ENCODE peak calls at places on chromosomes 7 and 10, in ten cellular contexts. One of them, this sample, is unnamed. For H3K4me1, the result is how much of the 10 kb centered on the place peaks cover.

GRCh38 chr10:12144538-12144937 is 15.1 kb downstream of the SEC61A2 start:
- DNase-seq in prostate gland: no peak
- DNase-seq in esophagus squamous epithelium: no peak
- DNase-seq in colonic mucosa: no peak
- DNase-seq in endothelial cell of umbilical vein: no peak
- DNase-seq in transverse colon: no peak
- DNase-seq in aorta: no peak
- DNase-seq in DND-41: no peak
- DNase-seq in Peyer's patch: no peak
- DNase-seq in pancreas: no peak
- DNase-seq in this sample: no peak

GRCh38 chr7:85887133-85887532 is 700.3 kb upstream of the SEMA3D start:
- DNase-seq in prostate gland: no peak
- DNase-seq in colonic mucosa: no peak
- DNase-seq in transverse colon: no peak
- DNase-seq in aorta: no peak
- DNase-seq in esophagus squamous epithelium: no peak
- DNase-seq in DND-41: no peak
- DNase-seq in endothelial cell of umbilical vein: no peak
- DNase-seq in pancreas: no peak
- DNase-seq in Peyer's patch: no peak
- DNase-seq in this sample: no peak

GRCh38 chr10:97759981-97760345 is 11.8 kb downstream of the SFRP5 start:
- DNase-seq in pancreas: no peak
- DNase-seq in DND-41: no peak
- DNase-seq in aorta: peak
- DNase-seq in transverse colon: no peak
- DNase-seq in prostate gland: no peak
- DNase-seq in esophagus squamous epithelium: no peak
- DNase-seq in colonic mucosa: no peak
- DNase-seq in endothelial cell of umbilical vein: no peak
- DNase-seq in Peyer's patch: no peak
- DNase-seq in this sample: no peak

GRCh38 chr7:84336303-84336702 is 141.7 kb upstream of the SEMA3A start:
- DNase-seq in transverse colon: no peak
- DNase-seq in prostate gland: no peak
- DNase-seq in esophagus squamous epithelium: no peak
- DNase-seq in colonic mucosa: no peak
- DNase-seq in Peyer's patch: no peak
- DNase-seq in pancreas: no peak
- DNase-seq in DND-41: no peak
- DNase-seq in aorta: no peak
- DNase-seq in endothelial cell of umbilical vein: no peak
- DNase-seq in this sample: no peak

GRCh38 chr7:149495785-149496641 is 1.6 kb downstream of the ZNF746 start:
- DNase-seq in Peyer's patch: peak
- DNase-seq in pancreas: peak
- DNase-seq in DND-41: no peak
- DNase-seq in prostate gland: peak
- DNase-seq in colonic mucosa: peak
- DNase-seq in esophagus squamous epithelium: no peak
- DNase-seq in endothelial cell of umbilical vein: peak
- DNase-seq in aorta: peak
- DNase-seq in transverse colon: peak
- DNase-seq in this sample: no peak

GRCh38 chr7:78124221-78124620 is 325.6 kb downstream of the PHTF2 start:
- DNase-seq in esophagus squamous epithelium: no peak
- DNase-seq in aorta: no peak
- DNase-seq in endothelial cell of umbilical vein: no peak
- DNase-seq in prostate gland: no peak
- DNase-seq in transverse colon: no peak
- DNase-seq in DND-41: no peak
- DNase-seq in Peyer's patch: no peak
- DNase-seq in pancreas: no peak
- DNase-seq in colonic mucosa: no peak
- DNase-seq in this sample: no peak

GRCh38 chr10:86086418-86086817 is 280.2 kb downstream of the GRID1 start:
- DNase-seq in esophagus squamous epithelium: no peak
- DNase-seq in transverse colon: no peak
- DNase-seq in DND-41: no peak
- DNase-seq in prostate gland: no peak
- DNase-seq in colonic mucosa: no peak
- DNase-seq in pancreas: no peak
- DNase-seq in Peyer's patch: no peak
- DNase-seq in aorta: peak
- DNase-seq in endothelial cell of umbilical vein: no peak
- DNase-seq in this sample: no peak

GRCh38 chr7:47390914-47391313 is 191.0 kb downstream of the TNS3 start:
- DNase-seq in aorta: peak
- DNase-seq in endothelial cell of umbilical vein: no peak
- DNase-seq in prostate gland: no peak
- DNase-seq in pancreas: no peak
- DNase-seq in DND-41: no peak
- DNase-seq in Peyer's patch: no peak
- DNase-seq in colonic mucosa: no peak
- DNase-seq in esophagus squamous epithelium: no peak
- DNase-seq in transverse colon: no peak
- DNase-seq in this sample: no peak

GRCh38 chr7:50220280-50220679 is 84.2 kb upstream of the IKZF1 start:
- DNase-seq in prostate gland: no peak
- DNase-seq in transverse colon: no peak
- DNase-seq in pancreas: no peak
- DNase-seq in esophagus squamous epithelium: no peak
- DNase-seq in colonic mucosa: no peak
- DNase-seq in aorta: no peak
- DNase-seq in endothelial cell of umbilical vein: no peak
- DNase-seq in Peyer's patch: no peak
- DNase-seq in DND-41: no peak
- DNase-seq in this sample: no peak

GRCh38 chr10:17227367-17228080 is 517 bp upstream of the VIM start:
- DNase-seq in DND-41: peak
- DNase-seq in prostate gland: no peak
- DNase-seq in transverse colon: no peak
- DNase-seq in aorta: no peak
- DNase-seq in esophagus squamous epithelium: no peak
- DNase-seq in pancreas: no peak
- DNase-seq in Peyer's patch: no peak
- DNase-seq in colonic mucosa: no peak
- DNase-seq in endothelial cell of umbilical vein: peak
- DNase-seq in this sample: peak

GRCh38 chr10:124701435-124701834 is 42.7 kb downstream of the FAM53B start:
- DNase-seq in DND-41: no peak
- DNase-seq in pancreas: peak
- DNase-seq in prostate gland: no peak
- DNase-seq in aorta: peak
- DNase-seq in transverse colon: peak
- DNase-seq in endothelial cell of umbilical vein: peak
- DNase-seq in esophagus squamous epithelium: no peak
- DNase-seq in Peyer's patch: peak
- DNase-seq in colonic mucosa: peak
- DNase-seq in this sample: no peak

DNA sequence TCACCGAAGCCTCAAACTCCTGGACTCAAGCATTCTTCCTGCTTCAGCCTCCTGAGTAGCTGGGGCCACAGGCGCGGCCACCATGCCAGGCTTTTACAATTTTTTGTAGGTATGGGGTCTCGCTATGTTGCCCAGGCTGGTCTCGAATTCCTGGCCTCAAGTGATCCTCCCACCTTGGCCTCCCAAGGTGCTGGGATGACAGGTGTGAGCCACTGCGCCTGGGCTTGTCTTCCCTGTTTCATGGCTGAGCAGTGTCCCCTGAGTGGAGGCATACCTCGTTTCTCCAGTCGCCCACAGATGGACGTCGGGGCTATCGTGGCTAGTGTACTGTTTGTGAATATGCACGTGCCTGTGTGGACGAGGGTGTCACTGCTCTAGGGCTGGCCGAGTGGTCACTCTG is 11.3 kb downstream of the INPP5A start:
- DNase-seq in prostate gland: no peak
- DNase-seq in Peyer's patch: no peak
- DNase-seq in DND-41: no peak
- DNase-seq in pancreas: no peak
- DNase-seq in transverse colon: no peak
- DNase-seq in esophagus squamous epithelium: no peak
- DNase-seq in aorta: peak
- DNase-seq in colonic mucosa: no peak
- DNase-seq in endothelial cell of umbilical vein: no peak
- DNase-seq in this sample: no peak
- H3K4me1 ChIP-seq in prostate gland: under half
- H3K4me1 ChIP-seq in Peyer's patch: under half
- H3K4me1 ChIP-seq in DND-41: half or more
- H3K4me1 ChIP-seq in pancreas: under half
- H3K4me1 ChIP-seq in transverse colon: under half
- H3K4me1 ChIP-seq in esophagus squamous epithelium: half or more
- H3K4me1 ChIP-seq in aorta: under half
- H3K4me1 ChIP-seq in colonic mucosa: under half
- H3K4me1 ChIP-seq in endothelial cell of umbilical vein: under half
- H3K4me1 ChIP-seq in this sample: under half

GRCh38 chr7:41879424-41879823 is 176.5 kb upstream of the INHBA start:
- DNase-seq in aorta: no peak
- DNase-seq in DND-41: no peak
- DNase-seq in colonic mucosa: no peak
- DNase-seq in esophagus squamous epithelium: no peak
- DNase-seq in pancreas: no peak
- DNase-seq in endothelial cell of umbilical vein: no peak
- DNase-seq in prostate gland: no peak
- DNase-seq in transverse colon: no peak
- DNase-seq in Peyer's patch: no peak
- DNase-seq in this sample: no peak
- H3K27ac ChIP-seq in aorta: no peak
- H3K27ac ChIP-seq in DND-41: no peak
- H3K27ac ChIP-seq in colonic mucosa: no peak
- H3K27ac ChIP-seq in esophagus squamous epithelium: no peak
- H3K27ac ChIP-seq in pancreas: no peak
- H3K27ac ChIP-seq in endothelial cell of umbilical vein: no peak
- H3K27ac ChIP-seq in prostate gland: no peak
- H3K27ac ChIP-seq in transverse colon: no peak
- H3K27ac ChIP-seq in Peyer's patch: no peak
- H3K27ac ChIP-seq in this sample: no peak

GRCh38 chr10:110919971-110920881 is 822 bp downstream of the SHOC2 start:
- DNase-seq in endothelial cell of umbilical vein: peak
- DNase-seq in aorta: peak
- DNase-seq in colonic mucosa: peak
- DNase-seq in prostate gland: peak
- DNase-seq in DND-41: peak
- DNase-seq in transverse colon: peak
- DNase-seq in Peyer's patch: peak
- DNase-seq in pancreas: peak
- DNase-seq in esophagus squamous epithelium: no peak
- DNase-seq in this sample: peak
- H3K4me1 ChIP-seq in endothelial cell of umbilical vein: under half
- H3K4me1 ChIP-seq in aorta: under half
- H3K4me1 ChIP-seq in colonic mucosa: under half
- H3K4me1 ChIP-seq in prostate gland: under half
- H3K4me1 ChIP-seq in DND-41: under half
- H3K4me1 ChIP-seq in transverse colon: half or more
- H3K4me1 ChIP-seq in Peyer's patch: under half
- H3K4me1 ChIP-seq in pancreas: under half
- H3K4me1 ChIP-seq in esophagus squamous epithelium: half or more
- H3K4me1 ChIP-seq in this sample: under half

DNA sequence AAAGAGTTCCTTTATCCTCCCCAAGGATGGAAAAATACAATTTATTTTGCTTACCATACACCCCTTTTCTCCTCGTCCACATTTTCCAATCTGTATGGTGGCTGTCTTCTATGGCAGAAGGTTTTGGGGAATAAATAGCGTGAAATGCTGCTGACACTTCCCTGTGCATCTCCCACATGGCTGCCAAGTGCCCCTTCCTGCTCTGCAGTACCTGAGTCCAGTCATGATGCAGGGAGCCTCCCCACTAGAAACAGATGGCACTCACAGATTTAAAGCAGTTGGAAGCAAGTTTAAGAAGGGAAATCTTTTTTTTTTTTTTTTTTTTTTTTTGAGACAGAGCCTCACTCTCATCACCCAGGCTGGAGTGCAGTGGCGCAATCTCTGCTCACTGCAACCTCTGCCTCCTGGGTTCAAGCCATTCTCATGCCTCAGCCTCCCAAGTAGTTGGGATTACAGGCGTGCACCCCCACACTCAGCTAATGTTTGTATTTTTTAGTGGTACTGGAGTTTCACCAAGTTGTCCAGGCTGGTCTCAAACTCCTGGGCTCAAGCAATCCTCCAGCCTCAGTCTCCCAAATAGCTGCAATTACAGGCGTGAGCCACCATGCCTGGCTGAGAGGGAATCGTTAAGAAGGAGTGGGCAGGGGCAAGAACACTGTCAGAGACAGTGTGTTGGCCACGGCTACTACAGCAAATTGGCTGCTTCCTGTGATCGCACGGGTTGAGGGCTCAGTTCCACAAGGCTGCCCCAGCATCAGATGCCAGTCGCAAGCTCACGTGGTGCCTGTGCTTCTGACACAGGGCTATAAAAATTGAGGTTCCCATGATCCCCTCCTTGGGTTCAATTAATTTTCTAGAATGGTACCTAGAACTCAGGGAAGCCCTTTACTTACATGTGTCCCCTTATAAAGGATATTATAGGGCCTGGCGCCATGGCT is 5.3 kb upstream of the PILRA start:
- DNase-seq in esophagus squamous epithelium: no peak
- DNase-seq in Peyer's patch: peak
- DNase-seq in pancreas: no peak
- DNase-seq in DND-41: no peak
- DNase-seq in prostate gland: no peak
- DNase-seq in colonic mucosa: no peak
- DNase-seq in aorta: peak
- DNase-seq in endothelial cell of umbilical vein: no peak
- DNase-seq in transverse colon: peak
- DNase-seq in this sample: no peak
- H3K27ac ChIP-seq in esophagus squamous epithelium: no peak
- H3K27ac ChIP-seq in Peyer's patch: peak
- H3K27ac ChIP-seq in pancreas: peak
- H3K27ac ChIP-seq in DND-41: no peak
- H3K27ac ChIP-seq in prostate gland: no peak
- H3K27ac ChIP-seq in colonic mucosa: no peak
- H3K27ac ChIP-seq in aorta: no peak
- H3K27ac ChIP-seq in endothelial cell of umbilical vein: no peak
- H3K27ac ChIP-seq in transverse colon: peak
- H3K27ac ChIP-seq in this sample: no peak